ENCODE peak calls at places on chromosomes 7 and 10, in seven cellular contexts. One of them, this sample, is unnamed.

GRCh38 chr7:45295222-45295621 is 137.6 kb downstream of the RAMP3 start:
- DNase-seq in fibroblast of the aortic adventitia: no peak
- DNase-seq in Calu3: no peak
- DNase-seq in hepatocyte: no peak
- DNase-seq in LoVo: no peak
- DNase-seq in right cardiac atrium: no peak
- DNase-seq in mesendoderm: no peak
- DNase-seq in this sample: no peak

GRCh38 chr7:8064828-8065227 is 96.2 kb downstream of the GLCCI1 start:
- DNase-seq in fibroblast of the aortic adventitia: no peak
- DNase-seq in Calu3: no peak
- DNase-seq in hepatocyte: no peak
- DNase-seq in LoVo: no peak
- DNase-seq in right cardiac atrium: no peak
- DNase-seq in mesendoderm: no peak
- DNase-seq in this sample: no peak

GRCh38 chr10:99945286-99945685 is 64.5 kb downstream of the DNMBP start:
- DNase-seq in fibroblast of the aortic adventitia: peak; percentile 97
- DNase-seq in Calu3: no peak
- DNase-seq in hepatocyte: peak; percentile 54
- DNase-seq in LoVo: no peak
- DNase-seq in right cardiac atrium: peak; percentile 57
- DNase-seq in mesendoderm: no peak
- DNase-seq in this sample: peak; percentile 18

GRCh38 chr7:98387136-98387535 is 13.8 kb downstream of the BAIAP2L1 start:
- DNase-seq in fibroblast of the aortic adventitia: no peak
- DNase-seq in Calu3: no peak
- DNase-seq in hepatocyte: no peak
- DNase-seq in LoVo: no peak
- DNase-seq in right cardiac atrium: no peak
- DNase-seq in mesendoderm: no peak
- DNase-seq in this sample: no peak

GRCh38 chr10:63628526-63629362 is 107.5 kb downstream of the REEP3 start:
- DNase-seq in fibroblast of the aortic adventitia: no peak
- DNase-seq in Calu3: peak; percentile 32
- DNase-seq in hepatocyte: peak; percentile 78
- DNase-seq in LoVo: peak; percentile 80
- DNase-seq in right cardiac atrium: peak; percentile 65
- DNase-seq in mesendoderm: peak; percentile 54
- DNase-seq in this sample: no peak

GRCh38 chr10:123327450-123327849 is 173.2 kb downstream of the BUB3 start:
- DNase-seq in fibroblast of the aortic adventitia: no peak
- DNase-seq in Calu3: no peak
- DNase-seq in hepatocyte: no peak
- DNase-seq in LoVo: no peak
- DNase-seq in right cardiac atrium: no peak
- DNase-seq in mesendoderm: no peak
- DNase-seq in this sample: no peak

GRCh38 chr7:68537228-68538071 is 1060.8 kb upstream of the AUTS2 start:
- DNase-seq in fibroblast of the aortic adventitia: no peak
- DNase-seq in Calu3: no peak
- DNase-seq in hepatocyte: no peak
- DNase-seq in LoVo: no peak
- DNase-seq in right cardiac atrium: no peak
- DNase-seq in mesendoderm: peak; percentile 13
- DNase-seq in this sample: no peak

GRCh38 chr7:16616542-16616941 is 29.0 kb downstream of the ANKMY2 start:
- DNase-seq in fibroblast of the aortic adventitia: no peak
- DNase-seq in Calu3: no peak
- DNase-seq in hepatocyte: no peak
- DNase-seq in LoVo: no peak
- DNase-seq in right cardiac atrium: no peak
- DNase-seq in mesendoderm: peak; percentile 24
- DNase-seq in this sample: no peak

GRCh38 chr7:148503900-148504487 is 86.6 kb upstream of the C7orf33 start:
- DNase-seq in fibroblast of the aortic adventitia: peak; percentile 71
- DNase-seq in Calu3: no peak
- DNase-seq in hepatocyte: peak; percentile 42
- DNase-seq in LoVo: peak; percentile 66
- DNase-seq in right cardiac atrium: no peak
- DNase-seq in mesendoderm: no peak
- DNase-seq in this sample: peak; percentile 79

GRCh38 chr7:20786049-20786412 is 655 bp downstream of the SP8 start:
- DNase-seq in fibroblast of the aortic adventitia: no peak
- DNase-seq in Calu3: no peak
- DNase-seq in hepatocyte: no peak
- DNase-seq in LoVo: no peak
- DNase-seq in right cardiac atrium: no peak
- DNase-seq in mesendoderm: no peak
- DNase-seq in this sample: no peak

GRCh38 chr10:75350791-75351190 is 50.8 kb downstream of the ZNF503 start:
- DNase-seq in fibroblast of the aortic adventitia: peak; percentile 52
- DNase-seq in Calu3: no peak
- DNase-seq in hepatocyte: no peak
- DNase-seq in LoVo: no peak
- DNase-seq in right cardiac atrium: no peak
- DNase-seq in mesendoderm: peak; percentile 59
- DNase-seq in this sample: no peak

This sample was measured in trophoblast cell.